ENCODE peak calls at places on chromosomes 7 and 10, in eight cellular contexts. One of them, this sample, is unnamed.

GRCh38 chr10:44990302-44990655 is 10.4 kb upstream of the ZNF22 start:
- DNase-seq in upper lobe of right lung: no peak
- DNase-seq in foreskin fibroblast: no peak
- DNase-seq in A549: no peak
- DNase-seq in breast epithelium: no peak
- DNase-seq in mammary epithelial cell: no peak
- DNase-seq in SK-N-SH: no peak
- DNase-seq in brain microvascular endothelial cell: no peak
- DNase-seq in this sample: no peak

GRCh38 chr7:66779669-66780408 is 39.3 kb downstream of the RABGEF1 start:
- DNase-seq in upper lobe of right lung: no peak
- DNase-seq in foreskin fibroblast: no peak
- DNase-seq in A549: no peak
- DNase-seq in breast epithelium: no peak
- DNase-seq in mammary epithelial cell: peak; percentile 33
- DNase-seq in SK-N-SH: no peak
- DNase-seq in brain microvascular endothelial cell: no peak
- DNase-seq in this sample: no peak

GRCh38 chr10:131888186-131888604 is 12.6 kb upstream of the PPP2R2D start:
- DNase-seq in upper lobe of right lung: no peak
- DNase-seq in foreskin fibroblast: no peak
- DNase-seq in A549: no peak
- DNase-seq in breast epithelium: no peak
- DNase-seq in mammary epithelial cell: peak; percentile 99
- DNase-seq in SK-N-SH: no peak
- DNase-seq in brain microvascular endothelial cell: no peak
- DNase-seq in this sample: no peak

GRCh38 chr10:110353244-110354119 is 48.8 kb upstream of the SMNDC1 start:
- DNase-seq in upper lobe of right lung: no peak
- DNase-seq in foreskin fibroblast: peak; percentile 98
- DNase-seq in A549: peak; percentile 44
- DNase-seq in breast epithelium: no peak
- DNase-seq in mammary epithelial cell: peak; percentile 98
- DNase-seq in SK-N-SH: no peak
- DNase-seq in brain microvascular endothelial cell: peak; percentile 96
- DNase-seq in this sample: no peak

GRCh38 chr7:98816206-98816605 is 53.6 kb downstream of the TMEM130 start:
- DNase-seq in upper lobe of right lung: no peak
- DNase-seq in foreskin fibroblast: no peak
- DNase-seq in A549: no peak
- DNase-seq in breast epithelium: no peak
- DNase-seq in mammary epithelial cell: no peak
- DNase-seq in SK-N-SH: no peak
- DNase-seq in brain microvascular endothelial cell: no peak
- DNase-seq in this sample: no peak

GRCh38 chr7:4080013-4080412 is 602.1 kb upstream of the FOXK1 start:
- DNase-seq in upper lobe of right lung: no peak
- DNase-seq in foreskin fibroblast: no peak
- DNase-seq in A549: no peak
- DNase-seq in breast epithelium: no peak
- DNase-seq in mammary epithelial cell: no peak
- DNase-seq in SK-N-SH: no peak
- DNase-seq in brain microvascular endothelial cell: no peak
- DNase-seq in this sample: no peak

GRCh38 chr7:156107957-156108356 is 295.7 kb upstream of the SHH start:
- DNase-seq in upper lobe of right lung: no peak
- DNase-seq in foreskin fibroblast: no peak
- DNase-seq in A549: no peak
- DNase-seq in breast epithelium: no peak
- DNase-seq in mammary epithelial cell: no peak
- DNase-seq in SK-N-SH: no peak
- DNase-seq in brain microvascular endothelial cell: no peak
- DNase-seq in this sample: no peak

GRCh38 chr10:62819521-62819920 is 3.4 kb upstream of the EGR2 start:
- DNase-seq in upper lobe of right lung: no peak
- DNase-seq in foreskin fibroblast: no peak
- DNase-seq in A549: no peak
- DNase-seq in breast epithelium: no peak
- DNase-seq in mammary epithelial cell: peak; percentile 23
- DNase-seq in SK-N-SH: no peak
- DNase-seq in brain microvascular endothelial cell: no peak
- DNase-seq in this sample: no peak

GRCh38 chr7:4200546-4201094 is 481.5 kb upstream of the FOXK1 start:
- DNase-seq in upper lobe of right lung: no peak
- DNase-seq in foreskin fibroblast: no peak
- DNase-seq in A549: no peak
- DNase-seq in breast epithelium: no peak
- DNase-seq in mammary epithelial cell: peak; percentile 32
- DNase-seq in SK-N-SH: no peak
- DNase-seq in brain microvascular endothelial cell: no peak
- DNase-seq in this sample: no peak

GRCh38 chr10:71694039-71694471 is 25.5 kb downstream of the C10orf105 start:
- DNase-seq in upper lobe of right lung: no peak
- DNase-seq in foreskin fibroblast: no peak
- DNase-seq in A549: no peak
- DNase-seq in breast epithelium: no peak
- DNase-seq in mammary epithelial cell: no peak
- DNase-seq in SK-N-SH: no peak
- DNase-seq in brain microvascular endothelial cell: no peak
- DNase-seq in this sample: no peak
- H3K4me3 ChIP-seq in upper lobe of right lung: no peak overlapping the region
- H3K4me3 ChIP-seq in foreskin fibroblast: no peak overlapping the region
- H3K4me3 ChIP-seq in A549: no peak overlapping the region
- H3K4me3 ChIP-seq in breast epithelium: no peak overlapping the region
- H3K4me3 ChIP-seq in mammary epithelial cell: no peak overlapping the region
- H3K4me3 ChIP-seq in SK-N-SH: no peak overlapping the region
- H3K4me3 ChIP-seq in brain microvascular endothelial cell: no peak overlapping the region
- H3K4me3 ChIP-seq in this sample: peak overlapping the region; percentile 2

GRCh38 chr7:77907281-77907680 is 108.7 kb downstream of the PHTF2 start:
- DNase-seq in upper lobe of right lung: no peak
- DNase-seq in foreskin fibroblast: no peak
- DNase-seq in A549: no peak
- DNase-seq in breast epithelium: no peak
- DNase-seq in mammary epithelial cell: no peak
- DNase-seq in SK-N-SH: no peak
- DNase-seq in brain microvascular endothelial cell: no peak
- DNase-seq in this sample: no peak

GRCh38 chr7:77904252-77904651 is 105.7 kb downstream of the PHTF2 start:
- DNase-seq in upper lobe of right lung: no peak
- DNase-seq in foreskin fibroblast: no peak
- DNase-seq in A549: no peak
- DNase-seq in breast epithelium: no peak
- DNase-seq in mammary epithelial cell: no peak
- DNase-seq in SK-N-SH: no peak
- DNase-seq in brain microvascular endothelial cell: no peak
- DNase-seq in this sample: no peak

GRCh38 chr7:77908664-77909063 is 110.1 kb downstream of the PHTF2 start:
- DNase-seq in upper lobe of right lung: no peak
- DNase-seq in foreskin fibroblast: no peak
- DNase-seq in A549: no peak
- DNase-seq in breast epithelium: no peak
- DNase-seq in mammary epithelial cell: no peak
- DNase-seq in SK-N-SH: no peak
- DNase-seq in brain microvascular endothelial cell: no peak
- DNase-seq in this sample: no peak

GRCh38 chr7:77903597-77903996 is 105.0 kb downstream of the PHTF2 start:
- DNase-seq in upper lobe of right lung: no peak
- DNase-seq in foreskin fibroblast: peak; percentile 2
- DNase-seq in A549: peak; percentile 31
- DNase-seq in breast epithelium: no peak
- DNase-seq in mammary epithelial cell: no peak
- DNase-seq in SK-N-SH: peak; percentile 15
- DNase-seq in brain microvascular endothelial cell: peak; percentile 5
- DNase-seq in this sample: peak; percentile 19
- TF ChIP-seq CTCF in upper lobe of right lung: peak; percentile 25
- TF ChIP-seq CTCF in foreskin fibroblast: peak; percentile 37
- TF ChIP-seq CTCF in A549: peak; percentile 38
- TF ChIP-seq CTCF in breast epithelium: no peak
- TF ChIP-seq CTCF in mammary epithelial cell: peak; percentile 49
- TF ChIP-seq CTCF in SK-N-SH: peak; percentile 52
- TF ChIP-seq CTCF in brain microvascular endothelial cell: peak; percentile 40
- TF ChIP-seq CTCF in this sample: peak; percentile 49

GRCh38 chr10:12198156-12198555 is 2.2 kb downstream of the CDC123 start:
- DNase-seq in upper lobe of right lung: no peak
- DNase-seq in foreskin fibroblast: no peak
- DNase-seq in A549: no peak
- DNase-seq in breast epithelium: no peak
- DNase-seq in mammary epithelial cell: no peak
- DNase-seq in SK-N-SH: no peak
- DNase-seq in brain microvascular endothelial cell: no peak
- DNase-seq in this sample: no peak
- H3K4me3 ChIP-seq in upper lobe of right lung: no peak overlapping the region
- H3K4me3 ChIP-seq in foreskin fibroblast: no peak overlapping the region
- H3K4me3 ChIP-seq in A549: no peak overlapping the region
- H3K4me3 ChIP-seq in breast epithelium: no peak overlapping the region
- H3K4me3 ChIP-seq in mammary epithelial cell: no peak overlapping the region
- H3K4me3 ChIP-seq in SK-N-SH: no peak overlapping the region
- H3K4me3 ChIP-seq in brain microvascular endothelial cell: no peak overlapping the region
- H3K4me3 ChIP-seq in this sample: no peak overlapping the region

GRCh38 chr7:79897166-79897565 is 237.5 kb upstream of the GNAI1 start:
- DNase-seq in upper lobe of right lung: no peak
- DNase-seq in foreskin fibroblast: no peak
- DNase-seq in A549: no peak
- DNase-seq in breast epithelium: no peak
- DNase-seq in mammary epithelial cell: no peak
- DNase-seq in SK-N-SH: no peak
- DNase-seq in brain microvascular endothelial cell: no peak
- DNase-seq in this sample: no peak

GRCh38 chr7:79893991-79894390 is 240.6 kb upstream of the GNAI1 start:
- DNase-seq in upper lobe of right lung: no peak
- DNase-seq in foreskin fibroblast: no peak
- DNase-seq in A549: no peak
- DNase-seq in breast epithelium: no peak
- DNase-seq in mammary epithelial cell: no peak
- DNase-seq in SK-N-SH: no peak
- DNase-seq in brain microvascular endothelial cell: no peak
- DNase-seq in this sample: no peak
- TF ChIP-seq CTCF in upper lobe of right lung: no peak
- TF ChIP-seq CTCF in foreskin fibroblast: no peak
- TF ChIP-seq CTCF in A549: no peak
- TF ChIP-seq CTCF in breast epithelium: no peak
- TF ChIP-seq CTCF in mammary epithelial cell: no peak
- TF ChIP-seq CTCF in SK-N-SH: no peak
- TF ChIP-seq CTCF in brain microvascular endothelial cell: no peak
- TF ChIP-seq CTCF in this sample: no peak

GRCh38 chr10:79424221-79425073 is 21.0 kb downstream of the ZCCHC24 start:
- DNase-seq in upper lobe of right lung: peak; percentile 79
- DNase-seq in foreskin fibroblast: no peak
- DNase-seq in A549: no peak
- DNase-seq in breast epithelium: no peak
- DNase-seq in mammary epithelial cell: no peak
- DNase-seq in SK-N-SH: no peak
- DNase-seq in brain microvascular endothelial cell: no peak
- DNase-seq in this sample: no peak
- H3K4me3 ChIP-seq in upper lobe of right lung: no peak overlapping the region
- H3K4me3 ChIP-seq in foreskin fibroblast: no peak overlapping the region
- H3K4me3 ChIP-seq in A549: no peak overlapping the region
- H3K4me3 ChIP-seq in breast epithelium: no peak overlapping the region
- H3K4me3 ChIP-seq in mammary epithelial cell: no peak overlapping the region
- H3K4me3 ChIP-seq in SK-N-SH: no peak overlapping the region
- H3K4me3 ChIP-seq in brain microvascular endothelial cell: no peak overlapping the region
- H3K4me3 ChIP-seq in this sample: no peak overlapping the region

DNA sequence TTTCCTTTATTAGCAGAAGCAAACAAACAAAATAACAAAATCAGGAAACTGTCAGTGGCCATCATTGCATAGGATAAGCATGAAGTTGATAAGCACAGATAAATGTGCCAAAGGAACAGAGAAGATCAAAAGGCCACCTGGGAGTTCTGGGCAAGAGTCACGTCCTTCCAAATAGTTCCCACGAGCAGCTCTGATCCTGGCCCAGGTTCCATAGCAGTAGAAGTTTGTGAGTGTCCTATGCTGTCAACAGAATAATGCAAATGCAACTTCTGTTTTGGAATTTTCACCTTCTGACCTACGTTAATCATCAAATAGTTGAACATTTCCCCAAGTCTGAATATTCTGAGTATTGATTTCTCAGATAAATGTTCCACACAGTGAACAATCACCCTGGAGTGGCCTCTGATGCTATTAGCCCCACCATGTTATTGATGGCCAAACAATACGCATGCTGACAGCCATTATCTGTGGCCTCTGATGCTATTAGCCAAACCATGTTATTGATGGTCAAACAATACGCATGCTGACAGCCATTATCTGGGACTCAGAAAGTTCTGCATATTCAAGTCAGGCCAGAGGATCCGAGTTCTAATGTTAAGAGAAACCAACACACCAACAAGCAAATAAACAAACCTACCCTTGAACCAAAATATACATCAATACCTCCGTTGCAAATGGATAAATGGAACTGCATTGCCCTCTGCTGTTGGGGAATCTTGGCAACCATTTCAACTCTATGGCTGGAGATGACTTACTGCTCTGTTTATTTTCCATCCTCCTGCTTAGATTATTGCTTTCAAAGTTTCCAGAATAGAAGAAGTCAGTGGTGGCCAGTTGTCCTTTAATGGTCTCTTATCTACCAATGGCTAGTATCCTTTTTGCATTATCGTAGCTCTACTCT is 63.3 kb downstream of the MRC1 start:
- DNase-seq in upper lobe of right lung: no peak
- DNase-seq in foreskin fibroblast: peak; percentile 19
- DNase-seq in A549: no peak
- DNase-seq in breast epithelium: no peak
- DNase-seq in mammary epithelial cell: peak; percentile 8
- DNase-seq in SK-N-SH: no peak
- DNase-seq in brain microvascular endothelial cell: peak; percentile 6
- DNase-seq in this sample: peak; percentile 4
- TF ChIP-seq CTCF in upper lobe of right lung: peak; percentile 37
- TF ChIP-seq CTCF in foreskin fibroblast: peak; percentile 48
- TF ChIP-seq CTCF in A549: peak; percentile 78
- TF ChIP-seq CTCF in breast epithelium: no peak
- TF ChIP-seq CTCF in mammary epithelial cell: peak; percentile 59
- TF ChIP-seq CTCF in SK-N-SH: peak; percentile 56
- TF ChIP-seq CTCF in brain microvascular endothelial cell: peak; percentile 50
- TF ChIP-seq CTCF in this sample: peak; percentile 11

DNA sequence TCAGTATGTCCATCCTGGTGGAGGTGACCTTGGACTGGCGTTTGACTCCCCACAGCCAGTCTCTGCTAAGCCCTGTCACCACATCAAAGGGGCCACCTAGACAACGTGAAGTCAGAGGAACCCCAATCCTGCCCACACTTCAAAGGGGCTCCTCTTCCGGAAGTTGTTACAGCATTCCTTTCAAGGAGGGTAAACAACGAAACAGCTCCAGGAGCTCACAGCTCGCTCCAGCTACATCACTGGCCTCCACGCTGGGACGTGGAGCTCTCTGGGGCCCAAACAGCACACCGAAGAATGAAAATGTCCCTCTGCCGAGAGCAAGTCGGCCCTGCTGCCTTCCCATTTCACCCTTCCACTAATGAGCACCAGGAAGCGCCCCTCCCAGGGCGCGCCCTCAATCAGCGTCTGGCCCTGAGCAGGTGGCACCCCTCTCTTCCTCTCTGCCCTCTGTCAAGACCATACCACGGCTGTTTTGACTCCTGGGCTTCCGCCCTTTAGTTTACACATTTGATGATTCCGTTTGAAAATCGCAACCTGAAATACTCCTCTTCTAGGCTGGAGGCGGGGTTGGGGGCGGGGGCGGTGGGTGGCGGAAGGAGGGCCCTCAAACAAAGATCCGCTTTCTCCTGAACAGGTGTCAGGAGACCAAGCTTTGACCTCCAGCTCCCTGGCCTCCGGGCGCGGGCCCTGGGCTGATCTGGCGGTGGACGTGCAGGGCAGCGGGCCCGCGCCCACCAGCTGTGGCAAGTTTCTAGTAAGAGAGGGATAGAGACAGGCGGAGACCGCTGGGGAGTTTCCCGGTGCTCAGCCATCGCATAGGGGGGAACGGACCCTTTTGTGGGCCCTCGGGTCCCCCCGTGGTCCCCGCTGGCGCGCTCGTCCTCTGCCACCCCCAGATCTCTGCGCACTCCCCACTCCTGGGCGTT is 53.1 kb upstream of the KDM7A start:
- DNase-seq in upper lobe of right lung: no peak
- DNase-seq in foreskin fibroblast: no peak
- DNase-seq in A549: no peak
- DNase-seq in breast epithelium: no peak
- DNase-seq in mammary epithelial cell: no peak
- DNase-seq in SK-N-SH: no peak
- DNase-seq in brain microvascular endothelial cell: no peak
- DNase-seq in this sample: no peak
- H3K4me3 ChIP-seq in upper lobe of right lung: peak overlapping the region; percentile 58
- H3K4me3 ChIP-seq in foreskin fibroblast: no peak overlapping the region
- H3K4me3 ChIP-seq in A549: peak overlapping the region; percentile 57
- H3K4me3 ChIP-seq in breast epithelium: peak overlapping the region; percentile 82
- H3K4me3 ChIP-seq in mammary epithelial cell: peak overlapping the region; percentile 61
- H3K4me3 ChIP-seq in SK-N-SH: peak overlapping the region; percentile 56
- H3K4me3 ChIP-seq in brain microvascular endothelial cell: peak overlapping the region; percentile 17
- H3K4me3 ChIP-seq in this sample: peak overlapping the region; percentile 64

This sample was measured in GM12864.